ENCODE peak calls at places on chromosomes 3 and 15, in six cellular contexts. One of them, this sample, is unnamed. For H3K36me3, the result is how much of the 10 kb centered on the place peaks cover.

GRCh38 chr3:149401215-149401925 is 23.9 kb upstream of the TM4SF1 start:
- DNase-seq in PC-9: peak
- DNase-seq in fibroblast of lung: peak
- DNase-seq in tibial artery: no peak
- DNase-seq in Peyer's patch: peak
- DNase-seq in ovary: no peak
- DNase-seq in this sample: peak

GRCh38 chr3:155262295-155262694 is 31.2 kb downstream of the STRIT1 start:
- DNase-seq in ovary: no peak
- DNase-seq in Peyer's patch: no peak
- DNase-seq in fibroblast of lung: no peak
- DNase-seq in tibial artery: no peak
- DNase-seq in PC-9: no peak
- DNase-seq in this sample: no peak

GRCh38 chr3:45807133-45807532 is 10.8 kb upstream of the SLC6A20 start:
- DNase-seq in fibroblast of lung: no peak
- DNase-seq in Peyer's patch: no peak
- DNase-seq in tibial artery: no peak
- DNase-seq in PC-9: no peak
- DNase-seq in ovary: no peak
- DNase-seq in this sample: no peak

GRCh38 chr3:48739955-48740823 is 23.2 kb upstream of the IP6K2 start:
- DNase-seq in Peyer's patch: peak
- DNase-seq in ovary: peak
- DNase-seq in fibroblast of lung: peak
- DNase-seq in tibial artery: peak
- DNase-seq in PC-9: no peak
- DNase-seq in this sample: peak

GRCh38 chr15:25971053-25971452 is 107.9 kb upstream of the ATP10A start:
- DNase-seq in tibial artery: no peak
- DNase-seq in PC-9: no peak
- DNase-seq in ovary: no peak
- DNase-seq in fibroblast of lung: no peak
- DNase-seq in Peyer's patch: no peak
- DNase-seq in this sample: no peak

GRCh38 chr3:133113526-133113925 is 75.3 kb downstream of the TMEM108 start:
- DNase-seq in Peyer's patch: no peak
- DNase-seq in fibroblast of lung: peak
- DNase-seq in PC-9: no peak
- DNase-seq in ovary: no peak
- DNase-seq in tibial artery: no peak
- DNase-seq in this sample: no peak

GRCh38 chr3:132749786-132750185 is 27.6 kb upstream of the NPHP3 start:
- DNase-seq in PC-9: no peak
- DNase-seq in Peyer's patch: no peak
- DNase-seq in tibial artery: no peak
- DNase-seq in fibroblast of lung: peak
- DNase-seq in ovary: no peak
- DNase-seq in this sample: no peak

GRCh38 chr3:189270248-189270832 is 98.6 kb downstream of the TPRG1 start:
- DNase-seq in ovary: peak
- DNase-seq in fibroblast of lung: peak
- DNase-seq in tibial artery: peak
- DNase-seq in Peyer's patch: peak
- DNase-seq in PC-9: peak
- DNase-seq in this sample: peak

GRCh38 chr3:163622384-163622783 is 1455.9 kb downstream of the SI start:
- DNase-seq in PC-9: no peak
- DNase-seq in fibroblast of lung: no peak
- DNase-seq in ovary: no peak
- DNase-seq in Peyer's patch: no peak
- DNase-seq in tibial artery: no peak
- DNase-seq in this sample: no peak

GRCh38 chr3:127420825-127421224 is 133.0 kb upstream of the PRR20G start:
- DNase-seq in Peyer's patch: no peak
- DNase-seq in fibroblast of lung: no peak
- DNase-seq in tibial artery: peak
- DNase-seq in PC-9: no peak
- DNase-seq in ovary: peak
- DNase-seq in this sample: no peak

GRCh38 chr3:159196316-159196715 is 394.5 kb downstream of the MFSD1 start:
- DNase-seq in fibroblast of lung: peak
- DNase-seq in ovary: no peak
- DNase-seq in tibial artery: no peak
- DNase-seq in PC-9: no peak
- DNase-seq in Peyer's patch: no peak
- DNase-seq in this sample: no peak

GRCh38 chr3:169662215-169663070 is 1.1 kb downstream of the MECOM start:
- DNase-seq in fibroblast of lung: peak
- DNase-seq in tibial artery: peak
- DNase-seq in ovary: peak
- DNase-seq in Peyer's patch: peak
- DNase-seq in PC-9: peak
- DNase-seq in this sample: peak

GRCh38 chr15:29613951-29614382 is 208.3 kb downstream of the TJP1 start:
- DNase-seq in tibial artery: no peak
- DNase-seq in ovary: no peak
- DNase-seq in Peyer's patch: no peak
- DNase-seq in fibroblast of lung: no peak
- DNase-seq in PC-9: no peak
- DNase-seq in this sample: no peak

GRCh38 chr15:29612096-29612495 is 210.2 kb downstream of the TJP1 start:
- DNase-seq in tibial artery: no peak
- DNase-seq in fibroblast of lung: peak
- DNase-seq in Peyer's patch: no peak
- DNase-seq in PC-9: no peak
- DNase-seq in ovary: no peak
- DNase-seq in this sample: no peak

GRCh38 chr15:29611057-29611456 is 211.2 kb downstream of the TJP1 start:
- DNase-seq in Peyer's patch: no peak
- DNase-seq in PC-9: no peak
- DNase-seq in tibial artery: no peak
- DNase-seq in fibroblast of lung: no peak
- DNase-seq in ovary: no peak
- DNase-seq in this sample: no peak

GRCh38 chr15:29615791-29616190 is 206.5 kb downstream of the TJP1 start:
- DNase-seq in PC-9: no peak
- DNase-seq in fibroblast of lung: no peak
- DNase-seq in tibial artery: no peak
- DNase-seq in ovary: no peak
- DNase-seq in Peyer's patch: no peak
- DNase-seq in this sample: no peak

GRCh38 chr15:29612701-29613100 is 209.6 kb downstream of the TJP1 start:
- DNase-seq in ovary: no peak
- DNase-seq in Peyer's patch: no peak
- DNase-seq in tibial artery: no peak
- DNase-seq in fibroblast of lung: peak
- DNase-seq in PC-9: no peak
- DNase-seq in this sample: no peak
- H3K27ac ChIP-seq in ovary: no peak
- H3K27ac ChIP-seq in Peyer's patch: no peak
- H3K27ac ChIP-seq in tibial artery: no peak
- H3K27ac ChIP-seq in fibroblast of lung: no peak
- H3K27ac ChIP-seq in PC-9: no peak
- H3K27ac ChIP-seq in this sample: no peak

DNA sequence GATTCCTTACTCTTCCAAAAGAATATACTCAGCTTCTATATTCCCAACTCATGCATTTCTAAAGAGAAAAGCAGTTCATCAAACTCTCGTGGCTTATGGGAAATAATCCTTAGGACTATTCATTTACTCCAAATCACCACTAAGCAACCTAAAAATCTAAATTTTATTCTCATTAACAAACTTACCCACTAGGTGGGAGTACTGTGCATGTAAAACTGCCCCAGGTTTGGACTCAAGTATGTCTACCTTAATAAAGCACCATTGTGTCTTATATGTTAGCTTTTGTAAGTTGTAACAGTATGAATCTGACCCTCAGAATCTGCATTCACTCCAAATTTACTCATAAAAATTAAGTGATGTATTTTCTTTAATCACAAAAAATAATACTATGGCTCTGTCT is 25.3 kb downstream of the RAD18 start:
- DNase-seq in Peyer's patch: no peak
- DNase-seq in tibial artery: no peak
- DNase-seq in fibroblast of lung: peak
- DNase-seq in PC-9: no peak
- DNase-seq in ovary: no peak
- DNase-seq in this sample: no peak
- H3K36me3 ChIP-seq in Peyer's patch: under half
- H3K36me3 ChIP-seq in tibial artery: under half
- H3K36me3 ChIP-seq in fibroblast of lung: under half
- H3K36me3 ChIP-seq in PC-9: under half
- H3K36me3 ChIP-seq in ovary: under half
- H3K36me3 ChIP-seq in this sample: under half

GRCh38 chr3:64685800-64686445 is 1.9 kb downstream of the ADAMTS9 start:
- DNase-seq in fibroblast of lung: peak
- DNase-seq in ovary: peak
- DNase-seq in PC-9: peak
- DNase-seq in tibial artery: peak
- DNase-seq in Peyer's patch: peak
- DNase-seq in this sample: peak
- TF ChIP-seq CTCF in fibroblast of lung: peak
- TF ChIP-seq CTCF in ovary: peak
- TF ChIP-seq CTCF in PC-9: no peak
- TF ChIP-seq CTCF in tibial artery: no peak
- TF ChIP-seq CTCF in Peyer's patch: no peak
- TF ChIP-seq CTCF in this sample: peak

DNA sequence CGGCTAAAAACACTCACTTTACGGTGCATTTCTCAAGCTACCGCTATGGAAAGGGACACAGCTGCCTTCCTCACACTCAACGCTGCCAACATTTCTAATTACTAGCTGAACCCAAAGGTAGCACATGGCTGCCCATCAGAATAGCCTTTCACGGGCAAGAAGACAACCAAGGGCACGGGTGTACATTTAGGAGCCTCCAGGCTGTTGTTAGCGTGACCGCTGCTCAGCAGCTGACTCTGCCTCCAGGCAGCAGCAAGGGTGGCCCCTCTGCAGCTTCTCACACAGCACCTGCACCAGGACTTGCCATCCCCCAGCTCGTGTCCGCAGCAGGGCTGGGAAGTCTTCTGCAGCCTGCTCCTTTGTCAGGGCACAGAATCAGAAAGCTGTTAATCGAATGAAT is 146.8 kb downstream of the ADAMTS17 start:
- DNase-seq in tibial artery: no peak
- DNase-seq in Peyer's patch: no peak
- DNase-seq in PC-9: no peak
- DNase-seq in fibroblast of lung: no peak
- DNase-seq in ovary: peak
- DNase-seq in this sample: no peak
- H3K27ac ChIP-seq in tibial artery: no peak
- H3K27ac ChIP-seq in Peyer's patch: no peak
- H3K27ac ChIP-seq in PC-9: no peak
- H3K27ac ChIP-seq in fibroblast of lung: no peak
- H3K27ac ChIP-seq in ovary: no peak
- H3K27ac ChIP-seq in this sample: no peak

DNA sequence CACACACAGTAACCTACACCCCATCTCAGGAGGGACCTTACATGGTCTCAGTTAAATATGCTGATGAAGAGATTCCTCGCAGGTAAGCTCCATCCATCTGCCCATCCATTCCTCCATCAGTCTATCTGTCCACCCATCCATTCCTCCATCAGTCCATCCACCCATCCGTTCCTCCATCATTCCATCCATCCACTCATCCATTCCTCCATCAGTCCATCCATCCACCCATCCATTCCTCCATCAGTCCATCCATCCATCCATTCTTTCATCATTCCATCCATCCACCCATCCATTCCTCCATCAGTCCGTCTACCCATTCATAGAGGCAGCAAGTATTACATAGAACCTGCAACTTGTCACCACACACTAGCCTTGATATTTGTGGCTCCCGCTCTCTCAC is 77.9 kb downstream of the DNASE1L3 start:
- DNase-seq in ovary: no peak
- DNase-seq in Peyer's patch: no peak
- DNase-seq in PC-9: no peak
- DNase-seq in tibial artery: no peak
- DNase-seq in fibroblast of lung: no peak
- DNase-seq in this sample: no peak
- H3K36me3 ChIP-seq in ovary: under half
- H3K36me3 ChIP-seq in Peyer's patch: under half
- H3K36me3 ChIP-seq in PC-9: under half
- H3K36me3 ChIP-seq in tibial artery: half or more
- H3K36me3 ChIP-seq in fibroblast of lung: under half
- H3K36me3 ChIP-seq in this sample: under half

GRCh38 chr3:193452338-193452737 is 73.8 kb upstream of the ATP13A5 start:
- DNase-seq in ovary: no peak
- DNase-seq in fibroblast of lung: no peak
- DNase-seq in Peyer's patch: no peak
- DNase-seq in tibial artery: no peak
- DNase-seq in PC-9: no peak
- DNase-seq in this sample: no peak
- TF ChIP-seq CTCF in ovary: no peak
- TF ChIP-seq CTCF in fibroblast of lung: no peak
- TF ChIP-seq CTCF in Peyer's patch: no peak
- TF ChIP-seq CTCF in tibial artery: no peak
- TF ChIP-seq CTCF in PC-9: peak
- TF ChIP-seq CTCF in this sample: no peak

GRCh38 chr3:55728461-55729100 is 241.5 kb upstream of the WNT5A start:
- DNase-seq in ovary: no peak
- DNase-seq in Peyer's patch: no peak
- DNase-seq in tibial artery: no peak
- DNase-seq in PC-9: no peak
- DNase-seq in fibroblast of lung: no peak
- DNase-seq in this sample: no peak

GRCh38 chr3:55724851-55725250 is 237.7 kb upstream of the WNT5A start:
- DNase-seq in Peyer's patch: no peak
- DNase-seq in PC-9: no peak
- DNase-seq in tibial artery: no peak
- DNase-seq in fibroblast of lung: no peak
- DNase-seq in ovary: no peak
- DNase-seq in this sample: no peak

GRCh38 chr3:55724407-55724784 is 237.3 kb upstream of the WNT5A start:
- DNase-seq in fibroblast of lung: no peak
- DNase-seq in PC-9: no peak
- DNase-seq in tibial artery: no peak
- DNase-seq in Peyer's patch: no peak
- DNase-seq in ovary: no peak
- DNase-seq in this sample: no peak

GRCh38 chr3:55725681-55726500 is 238.8 kb upstream of the WNT5A start:
- DNase-seq in PC-9: no peak
- DNase-seq in ovary: no peak
- DNase-seq in fibroblast of lung: no peak
- DNase-seq in Peyer's patch: no peak
- DNase-seq in tibial artery: no peak
- DNase-seq in this sample: no peak

GRCh38 chr3:55726501-55726775 is 239.3 kb upstream of the WNT5A start:
- DNase-seq in fibroblast of lung: no peak
- DNase-seq in PC-9: no peak
- DNase-seq in tibial artery: no peak
- DNase-seq in ovary: no peak
- DNase-seq in Peyer's patch: no peak
- DNase-seq in this sample: no peak
- H3K27ac ChIP-seq in fibroblast of lung: no peak
- H3K27ac ChIP-seq in PC-9: no peak
- H3K27ac ChIP-seq in tibial artery: no peak
- H3K27ac ChIP-seq in ovary: no peak
- H3K27ac ChIP-seq in Peyer's patch: no peak
- H3K27ac ChIP-seq in this sample: no peak

This sample was measured in upper lobe of right lung.